ENCODE peak calls at places on chromosomes 5 and 9, in four cellular contexts. Q is LoVo, P is HepG2, W is mesenchymal stem cell. X is an unnamed sample.

GRCh38 chr5:102863764-102864560 is 108.9 kb downstream of the PAM start:
- DNase-seq in Q (peak; percentile 46), P (no peak), W (peak; percentile 17), X (peak; percentile 70)

GRCh38 chr5:150846651-150847333 is 471 bp downstream of the IRGM start:
- DNase-seq in Q (peak; percentile 84), P (peak; percentile 78), W (peak; percentile 88), X (peak; percentile 92)

GRCh38 chr5:159947708-159948358 is 31.6 kb downstream of the ADRA1B start:
- DNase-seq in Q (peak; percentile 30), P (no peak), W (no peak), X (no peak)

GRCh38 chr9:120481248-120481647 is 98.7 kb downstream of the CDK5RAP2 start:
- DNase-seq in Q (no peak), P (peak; percentile 11), W (no peak), X (peak; percentile 19)

GRCh38 chr9:61666849-61667371 is 477.1 kb downstream of the SPATA31A7 start:
- DNase-seq in Q (no peak), P (no peak), W (no peak), X (no peak)

GRCh38 chr5:172293054-172293744 is 9.6 kb upstream of the UBTD2 start:
- DNase-seq in Q (peak; percentile 73), P (peak; percentile 80), W (peak; percentile 80), X (peak; percentile 83)

GRCh38 chr9:16318516-16319060 is 551.9 kb downstream of the BNC2 start:
- DNase-seq in Q (no peak), P (no peak), W (no peak), X (no peak)

GRCh38 chr5:92518318-92518913 is 1062.6 kb downstream of the NR2F1-AS1 start:
- DNase-seq in Q (peak; percentile 52), P (peak; percentile 12), W (peak; percentile 56), X (peak; percentile 55)

GRCh38 chr9:123414921-123415592 is 59.1 kb downstream of the CRB2 start:
- DNase-seq in Q (no peak), P (no peak), W (no peak), X (no peak)

GRCh38 chr5:149320791-149321330 is 24.4 kb upstream of the GRPEL2 start:
- DNase-seq in Q (peak; percentile 88), P (peak; percentile 94), W (peak; percentile 95), X (peak; percentile 95)

GRCh38 chr5:5331838-5332237 is 90.6 kb upstream of the ICE1 start:
- DNase-seq in Q (no peak), P (no peak), W (no peak), X (no peak)

GRCh38 chr9:130912932-130913598 is 16.5 kb upstream of the QRFP start:
- DNase-seq in Q (no peak), P (no peak), W (no peak), X (peak; percentile 55)

GRCh38 chr9:92010705-92011536 is 60.9 kb upstream of the ROR2 start:
- DNase-seq in Q (no peak), P (no peak), W (peak; percentile 12), X (no peak)

GRCh38 chr5:150208187-150209015 is 18.5 kb downstream of the SLC6A7 start:
- DNase-seq in Q (peak; percentile 14), P (no peak), W (peak; percentile 79), X (peak; percentile 10)

GRCh38 chr9:113851359-113851758 is 24.8 kb upstream of the ZNF618 start:
- DNase-seq in Q (no peak), P (no peak), W (no peak), X (no peak)

GRCh38 chr5:95595289-95595931 is 24.5 kb upstream of the GPR150 start:
- DNase-seq in Q (peak; percentile 18), P (no peak), W (no peak), X (no peak)

GRCh38 chr5:38720691-38721361 is 125.0 kb upstream of the OSMR start:
- DNase-seq in Q (no peak), P (no peak), W (no peak), X (no peak)

GRCh38 chr5:134289509-134290113 is 63.7 kb upstream of the PPP2CA start:
- DNase-seq in Q (peak; percentile 75), P (peak; percentile 84), W (peak; percentile 86), X (peak; percentile 90)

X was measured in dermis blood vessel endothelial cell.